ENCODE peak calls at places on chromosomes 3 and 15, in ten cellular contexts. V is right lobe of liver, P is NB4, H is left ventricle myocardium inferior, N is SJSA1, R is AG04450, S is MM.1S, W is GM23248, Q is dorsolateral prefrontal cortex, A is aorta. K is an unnamed sample.

GRCh38 chr3:54882114-54882833 is 45.6 kb downstream of the LRTM1 start:
- DNase-seq in W (peak; percentile 99), N (peak; percentile 70), H (no peak), V (no peak), R (peak; percentile 73), P (no peak), A (no peak), S (no peak), Q (no peak), K (no peak)

GRCh38 chr15:75867428-75867827 is 24.2 kb downstream of the UBE2Q2 start:
- DNase-seq in A (no peak), N (no peak), W (no peak), H (no peak), P (no peak), R (no peak), S (no peak), V (no peak), Q (no peak), K (no peak)

GRCh38 chr15:83030021-83030420 is 18.6 kb upstream of the C15orf40 start:
- DNase-seq in Q (no peak), S (no peak), H (no peak), V (no peak), R (no peak), W (no peak), N (peak; percentile 58), P (no peak), A (no peak), K (no peak)

GRCh38 chr3:129608087-129608935 is 1.8 kb upstream of the PLXND1 start:
- DNase-seq in N (peak; percentile 49), V (no peak), Q (no peak), P (peak; percentile 73), H (no peak), W (peak; percentile 48), S (no peak), R (no peak), A (no peak), K (peak; percentile 59)

GRCh38 chr3:133038731-133039398 is 674 bp downstream of the TMEM108 start:
- DNase-seq in Q (peak; percentile 32), W (peak; percentile 33), V (peak; percentile 57), P (no peak), N (peak; percentile 1), R (no peak), S (peak; percentile 24), A (peak; percentile 80), H (peak; percentile 16), K (no peak)

GRCh38 chr3:50356553-50356952 is 2.8 kb downstream of the TMEM115 start:
- DNase-seq in W (peak; percentile 65), P (peak; percentile 60), A (no peak), N (no peak), H (peak; percentile 31), V (no peak), R (no peak), Q (no peak), S (no peak), K (no peak)

GRCh38 chr3:155185623-155186022 is 105.5 kb downstream of the MME start:
- DNase-seq in R (peak; percentile 32), A (no peak), W (peak; percentile 82), P (no peak), Q (no peak), V (no peak), H (no peak), N (no peak), S (peak; percentile 48), K (no peak)

GRCh38 chr15:83210619-83211018 is 3.0 kb upstream of the HDGFL3 start:
- DNase-seq in H (no peak), R (no peak), A (no peak), P (no peak), N (no peak), S (no peak), Q (no peak), W (peak; percentile 75), V (no peak), K (no peak)

GRCh38 chr15:39595621-39596221 is 14.8 kb downstream of the THBS1 start:
- DNase-seq in A (no peak), R (no peak), H (no peak), Q (no peak), P (no peak), W (peak; percentile 58), V (no peak), S (no peak), N (peak; percentile 15), K (no peak)

GRCh38 chr15:74423443-74424257 is 10.1 kb downstream of the SEMA7A start:
- DNase-seq in S (no peak), P (no peak), N (no peak), Q (no peak), H (no peak), V (no peak), R (no peak), A (no peak), W (peak; percentile 56), K (no peak)

GRCh38 chr3:42900226-42900625 is 5.7 kb upstream of the ZNF662 start:
- DNase-seq in H (no peak), Q (no peak), P (no peak), W (no peak), A (no peak), N (no peak), V (no peak), R (no peak), S (no peak), K (no peak)

GRCh38 chr3:147397155-147397888 is 9.0 kb downstream of the ZIC4 start:
- DNase-seq in Q (no peak), H (no peak), W (no peak), R (no peak), N (no peak), A (no peak), V (no peak), P (no peak), S (no peak), K (no peak)
- H3K4me3 ChIP-seq in Q (no peak overlapping the region), H (no peak overlapping the region), W (no peak overlapping the region), R (no peak overlapping the region), N (no peak overlapping the region), A (no peak overlapping the region), V (no peak overlapping the region), P (no peak overlapping the region), S (no peak overlapping the region), K (no peak overlapping the region)

GRCh38 chr15:99717129-99718024 is 15.9 kb downstream of the LYSMD4 start:
- DNase-seq in A (no peak), V (no peak), S (no peak), N (no peak), R (no peak), H (peak; percentile 48), P (no peak), Q (no peak), W (no peak), K (no peak)
- H3K4me3 ChIP-seq in A (no peak overlapping the region), V (no peak overlapping the region), S (no peak overlapping the region), N (no peak overlapping the region), R (no peak overlapping the region), H (peak overlapping the region; percentile 38), P (no peak overlapping the region), Q (no peak overlapping the region), W (no peak overlapping the region), K (no peak overlapping the region)

GRCh38 chr3:119292666-119293065 is 1.5 kb upstream of the ARHGAP31 start:
- DNase-seq in S (peak; percentile 66), P (no peak), W (no peak), A (no peak), R (no peak), N (no peak), V (no peak), H (no peak), Q (no peak), K (peak; percentile 32)

GRCh38 chr3:119293761-119294401 is at the start of gene ARHGAP31:
- DNase-seq in W (peak; percentile 81), A (no peak), R (peak; percentile 46), V (peak; percentile 71), S (peak; percentile 94), N (peak; percentile 77), Q (peak; percentile 38), P (peak; percentile 73), H (peak; percentile 75), K (peak; percentile 75)

GRCh38 chr3:119294402-119294888 is 262 bp downstream of the ARHGAP31 start:
- DNase-seq in S (peak; percentile 71), N (no peak), P (peak; percentile 76), Q (no peak), R (no peak), V (peak; percentile 76), A (peak; percentile 87), W (peak; percentile 67), H (peak; percentile 58), K (no peak)

GRCh38 chr3:119294889-119295769 is 946 bp downstream of the ARHGAP31 start:
- DNase-seq in R (no peak), P (peak; percentile 61), H (peak; percentile 45), W (peak; percentile 70), V (no peak), N (peak; percentile 63), A (no peak), S (peak; percentile 67), Q (no peak), K (peak; percentile 63)

DNA sequence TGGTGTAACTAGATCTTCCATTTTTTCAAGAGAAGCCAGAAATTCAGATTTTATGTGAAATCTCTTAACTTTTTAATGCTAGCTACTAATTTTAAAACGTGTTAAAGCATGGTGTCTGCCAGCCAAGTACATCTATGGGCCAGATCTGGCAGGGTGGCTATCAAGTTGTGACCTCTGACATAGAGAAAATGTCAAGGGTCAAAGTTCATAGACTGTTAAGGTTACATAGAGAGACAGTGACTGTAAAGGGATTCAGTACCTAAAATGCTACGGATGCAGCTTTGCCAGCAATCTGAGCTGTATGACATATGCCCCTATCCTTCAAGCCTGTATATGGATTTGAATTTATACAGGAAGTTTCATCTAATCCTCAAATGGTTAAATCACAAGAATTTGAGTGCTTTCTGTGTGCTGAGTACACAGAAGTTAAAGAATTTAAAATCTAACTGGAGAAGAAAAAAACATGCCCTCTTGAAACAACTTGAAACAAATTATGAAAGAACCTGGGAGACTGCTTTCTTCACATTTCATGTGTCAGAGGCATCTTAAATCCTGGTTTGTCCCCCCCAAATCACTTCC is 989 bp upstream of the ARHGAP31 start:
- DNase-seq in S (no peak), R (no peak), Q (no peak), W (no peak), V (no peak), N (no peak), H (no peak), P (no peak), A (no peak), K (no peak)
- H3K4me3 ChIP-seq in S (peak overlapping the region; percentile 83), R (peak overlapping the region; percentile 89), Q (peak overlapping the region; percentile 82), W (peak overlapping the region; percentile 93), V (no peak overlapping the region), N (peak overlapping the region; percentile 55), H (peak overlapping the region; percentile 86), P (peak overlapping the region; percentile 59), A (peak overlapping the region; percentile 79), K (peak overlapping the region; percentile 60)

DNA sequence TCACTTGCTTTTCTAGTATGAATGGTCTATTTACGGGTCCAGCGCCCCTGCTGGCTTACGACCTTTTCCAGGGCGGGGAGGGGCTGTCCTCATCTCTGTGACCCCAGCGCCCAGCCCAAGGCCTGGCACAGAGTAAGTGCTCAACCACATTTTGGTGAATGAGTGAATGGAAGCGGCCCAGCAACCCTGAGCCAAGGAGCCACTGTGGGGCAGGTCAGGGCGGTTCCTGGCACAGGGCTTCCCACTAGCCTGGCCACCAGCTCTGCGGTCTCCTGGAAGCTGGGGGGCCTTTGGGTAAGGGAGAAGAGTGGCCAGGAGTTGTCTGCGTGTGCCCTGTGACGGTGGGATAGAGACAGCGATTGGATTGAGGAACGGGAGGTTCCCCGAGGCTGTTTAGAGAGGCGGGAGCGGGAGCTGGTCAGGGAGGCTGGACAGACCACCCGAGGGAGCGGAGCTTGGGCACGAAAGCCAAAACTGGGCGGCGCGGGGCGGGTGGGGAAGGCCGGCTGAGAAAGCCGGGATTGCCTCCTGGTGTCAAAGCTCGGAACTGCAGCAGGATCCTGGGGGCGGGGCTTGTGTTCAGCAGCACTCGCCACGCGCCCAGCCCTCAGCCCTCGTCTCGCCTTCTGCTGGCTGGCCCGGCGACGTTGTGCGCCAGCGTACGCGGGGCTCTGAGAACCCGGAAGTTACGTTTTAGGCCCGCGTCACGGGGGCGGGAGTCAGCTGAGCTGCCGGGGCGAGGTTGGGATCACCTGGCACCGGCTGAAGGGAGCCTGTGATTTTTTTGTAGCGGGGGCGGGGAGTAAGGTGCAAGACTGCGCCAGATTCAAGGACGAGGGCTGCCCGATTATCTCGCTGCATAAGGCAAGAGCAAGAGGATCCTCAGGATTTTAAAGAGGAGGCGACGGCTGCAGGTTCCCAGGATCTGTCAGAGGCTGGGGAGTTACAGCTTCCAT is at the start of gene VPS18:
- DNase-seq in A (peak; percentile 100), S (peak; percentile 98), W (peak; percentile 99), N (peak; percentile 95), P (peak; percentile 96), Q (peak; percentile 99), R (peak; percentile 94), V (peak; percentile 99), H (peak; percentile 99), K (peak; percentile 94)
- H3K4me3 ChIP-seq in A (peak within 1 kb of the TSS; percentile 82), S (peak within 1 kb of the TSS; percentile 81), W (peak within 1 kb of the TSS; percentile 83), N (peak within 1 kb of the TSS; percentile 71), P (peak within 1 kb of the TSS; percentile 91), Q (peak within 1 kb of the TSS; percentile 96), R (peak within 1 kb of the TSS; percentile 87), V (peak within 1 kb of the TSS; percentile 72), H (peak within 1 kb of the TSS; percentile 83), K (peak within 1 kb of the TSS; percentile 89)

K was measured in Jurkat, Clone E6-1.